ENCODE peak calls at places on chromosome 1, in ten cellular contexts. One of them, this sample, is unnamed.

GRCh38 chr1:107140703-107141490 is at the start of gene NTNG1:
- DNase-seq in left cardiac atrium: peak; percentile 19
- DNase-seq in smooth muscle cell of the brain vasculature: no peak
- DNase-seq in fibroblast of lung: no peak
- DNase-seq in activated CD4-positive, alpha-beta T cell treated with anti-CD3 and anti-CD28 coated beads for 4 hours: peak; percentile 31
- DNase-seq in OCI-LY7: peak; percentile 49
- DNase-seq in T47D: no peak
- DNase-seq in mucosa of descending colon: no peak
- DNase-seq in CD8-positive, alpha-beta memory T cell: peak; percentile 4
- DNase-seq in stimulated activated CD8-positive, alpha-beta memory T cell treated with anti-CD3 and anti-CD28 coated beads, Interleukin-2, amount 100 ng/mL, for 1 hour: no peak
- DNase-seq in this sample: no peak

GRCh38 chr1:154959448-154959825 is 2.1 kb downstream of the PYGO2 start:
- DNase-seq in left cardiac atrium: no peak
- DNase-seq in T47D: no peak
- DNase-seq in fibroblast of lung: no peak
- DNase-seq in OCI-LY7: no peak
- DNase-seq in stimulated activated CD8-positive, alpha-beta memory T cell treated with anti-CD3 and anti-CD28 coated beads, Interleukin-2, amount 100 ng/mL, for 1 hour: no peak
- DNase-seq in mucosa of descending colon: peak; percentile 47
- DNase-seq in activated CD4-positive, alpha-beta T cell treated with anti-CD3 and anti-CD28 coated beads for 4 hours: no peak
- DNase-seq in CD8-positive, alpha-beta memory T cell: no peak
- DNase-seq in smooth muscle cell of the brain vasculature: no peak
- DNase-seq in this sample: no peak

GRCh38 chr1:176033879-176034278 is 173.2 kb downstream of the COP1 start:
- DNase-seq in T47D: peak; percentile 22
- DNase-seq in smooth muscle cell of the brain vasculature: peak; percentile 24
- DNase-seq in CD8-positive, alpha-beta memory T cell: no peak
- DNase-seq in stimulated activated CD8-positive, alpha-beta memory T cell treated with anti-CD3 and anti-CD28 coated beads, Interleukin-2, amount 100 ng/mL, for 1 hour: no peak
- DNase-seq in activated CD4-positive, alpha-beta T cell treated with anti-CD3 and anti-CD28 coated beads for 4 hours: no peak
- DNase-seq in fibroblast of lung: peak; percentile 54
- DNase-seq in OCI-LY7: no peak
- DNase-seq in left cardiac atrium: no peak
- DNase-seq in mucosa of descending colon: no peak
- DNase-seq in this sample: no peak

GRCh38 chr1:63674865-63675815 is 81.9 kb downstream of the PGM1 start:
- DNase-seq in left cardiac atrium: no peak
- DNase-seq in T47D: no peak
- DNase-seq in activated CD4-positive, alpha-beta T cell treated with anti-CD3 and anti-CD28 coated beads for 4 hours: no peak
- DNase-seq in mucosa of descending colon: no peak
- DNase-seq in stimulated activated CD8-positive, alpha-beta memory T cell treated with anti-CD3 and anti-CD28 coated beads, Interleukin-2, amount 100 ng/mL, for 1 hour: no peak
- DNase-seq in fibroblast of lung: no peak
- DNase-seq in OCI-LY7: no peak
- DNase-seq in smooth muscle cell of the brain vasculature: no peak
- DNase-seq in CD8-positive, alpha-beta memory T cell: no peak
- DNase-seq in this sample: no peak

GRCh38 chr1:9869831-9870251 is 40.2 kb downstream of the CTNNBIP1 start:
- DNase-seq in mucosa of descending colon: no peak
- DNase-seq in activated CD4-positive, alpha-beta T cell treated with anti-CD3 and anti-CD28 coated beads for 4 hours: no peak
- DNase-seq in smooth muscle cell of the brain vasculature: no peak
- DNase-seq in left cardiac atrium: no peak
- DNase-seq in fibroblast of lung: no peak
- DNase-seq in CD8-positive, alpha-beta memory T cell: no peak
- DNase-seq in OCI-LY7: no peak
- DNase-seq in stimulated activated CD8-positive, alpha-beta memory T cell treated with anti-CD3 and anti-CD28 coated beads, Interleukin-2, amount 100 ng/mL, for 1 hour: no peak
- DNase-seq in T47D: no peak
- DNase-seq in this sample: no peak

GRCh38 chr1:183081402-183082110 is 58.3 kb downstream of the LAMC1 start:
- DNase-seq in left cardiac atrium: no peak
- DNase-seq in activated CD4-positive, alpha-beta T cell treated with anti-CD3 and anti-CD28 coated beads for 4 hours: no peak
- DNase-seq in stimulated activated CD8-positive, alpha-beta memory T cell treated with anti-CD3 and anti-CD28 coated beads, Interleukin-2, amount 100 ng/mL, for 1 hour: no peak
- DNase-seq in CD8-positive, alpha-beta memory T cell: no peak
- DNase-seq in fibroblast of lung: no peak
- DNase-seq in T47D: no peak
- DNase-seq in smooth muscle cell of the brain vasculature: no peak
- DNase-seq in OCI-LY7: no peak
- DNase-seq in mucosa of descending colon: no peak
- DNase-seq in this sample: no peak

GRCh38 chr1:208189183-208189582 is 55.0 kb downstream of the PLXNA2 start:
- DNase-seq in stimulated activated CD8-positive, alpha-beta memory T cell treated with anti-CD3 and anti-CD28 coated beads, Interleukin-2, amount 100 ng/mL, for 1 hour: no peak
- DNase-seq in activated CD4-positive, alpha-beta T cell treated with anti-CD3 and anti-CD28 coated beads for 4 hours: no peak
- DNase-seq in mucosa of descending colon: no peak
- DNase-seq in smooth muscle cell of the brain vasculature: no peak
- DNase-seq in CD8-positive, alpha-beta memory T cell: no peak
- DNase-seq in left cardiac atrium: no peak
- DNase-seq in OCI-LY7: no peak
- DNase-seq in T47D: no peak
- DNase-seq in fibroblast of lung: no peak
- DNase-seq in this sample: no peak

GRCh38 chr1:25702101-25702775 is 85.6 kb downstream of the MAN1C1 start:
- DNase-seq in T47D: no peak
- DNase-seq in left cardiac atrium: no peak
- DNase-seq in activated CD4-positive, alpha-beta T cell treated with anti-CD3 and anti-CD28 coated beads for 4 hours: no peak
- DNase-seq in CD8-positive, alpha-beta memory T cell: no peak
- DNase-seq in OCI-LY7: no peak
- DNase-seq in mucosa of descending colon: no peak
- DNase-seq in fibroblast of lung: no peak
- DNase-seq in stimulated activated CD8-positive, alpha-beta memory T cell treated with anti-CD3 and anti-CD28 coated beads, Interleukin-2, amount 100 ng/mL, for 1 hour: no peak
- DNase-seq in smooth muscle cell of the brain vasculature: no peak
- DNase-seq in this sample: peak; percentile 61

GRCh38 chr1:32464191-32464715 is 619 bp upstream of the ZBTB8B start:
- DNase-seq in CD8-positive, alpha-beta memory T cell: no peak
- DNase-seq in mucosa of descending colon: no peak
- DNase-seq in smooth muscle cell of the brain vasculature: no peak
- DNase-seq in OCI-LY7: no peak
- DNase-seq in T47D: no peak
- DNase-seq in left cardiac atrium: no peak
- DNase-seq in stimulated activated CD8-positive, alpha-beta memory T cell treated with anti-CD3 and anti-CD28 coated beads, Interleukin-2, amount 100 ng/mL, for 1 hour: no peak
- DNase-seq in activated CD4-positive, alpha-beta T cell treated with anti-CD3 and anti-CD28 coated beads for 4 hours: no peak
- DNase-seq in fibroblast of lung: peak; percentile 13
- DNase-seq in this sample: no peak

GRCh38 chr1:47707887-47708535 is 270.2 kb downstream of the FOXD2 start:
- DNase-seq in CD8-positive, alpha-beta memory T cell: no peak
- DNase-seq in left cardiac atrium: no peak
- DNase-seq in smooth muscle cell of the brain vasculature: no peak
- DNase-seq in stimulated activated CD8-positive, alpha-beta memory T cell treated with anti-CD3 and anti-CD28 coated beads, Interleukin-2, amount 100 ng/mL, for 1 hour: no peak
- DNase-seq in T47D: no peak
- DNase-seq in OCI-LY7: no peak
- DNase-seq in fibroblast of lung: no peak
- DNase-seq in mucosa of descending colon: no peak
- DNase-seq in activated CD4-positive, alpha-beta T cell treated with anti-CD3 and anti-CD28 coated beads for 4 hours: no peak
- DNase-seq in this sample: peak; percentile 51

GRCh38 chr1:246450485-246451251 is 56.4 kb downstream of the SMYD3 start:
- DNase-seq in activated CD4-positive, alpha-beta T cell treated with anti-CD3 and anti-CD28 coated beads for 4 hours: no peak
- DNase-seq in stimulated activated CD8-positive, alpha-beta memory T cell treated with anti-CD3 and anti-CD28 coated beads, Interleukin-2, amount 100 ng/mL, for 1 hour: no peak
- DNase-seq in mucosa of descending colon: no peak
- DNase-seq in CD8-positive, alpha-beta memory T cell: no peak
- DNase-seq in smooth muscle cell of the brain vasculature: no peak
- DNase-seq in fibroblast of lung: peak; percentile 54
- DNase-seq in OCI-LY7: peak; percentile 22
- DNase-seq in left cardiac atrium: no peak
- DNase-seq in T47D: peak; percentile 45
- DNase-seq in this sample: no peak

GRCh38 chr1:69246721-69247120 is 321.0 kb upstream of the LRRC7 start:
- DNase-seq in mucosa of descending colon: no peak
- DNase-seq in OCI-LY7: no peak
- DNase-seq in fibroblast of lung: peak; percentile 1
- DNase-seq in CD8-positive, alpha-beta memory T cell: no peak
- DNase-seq in stimulated activated CD8-positive, alpha-beta memory T cell treated with anti-CD3 and anti-CD28 coated beads, Interleukin-2, amount 100 ng/mL, for 1 hour: no peak
- DNase-seq in smooth muscle cell of the brain vasculature: no peak
- DNase-seq in activated CD4-positive, alpha-beta T cell treated with anti-CD3 and anti-CD28 coated beads for 4 hours: no peak
- DNase-seq in left cardiac atrium: no peak
- DNase-seq in T47D: no peak
- DNase-seq in this sample: no peak